ENCODE peak calls at places on chromosomes 12 and 14, in four cellular contexts. W is tibial nerve, T is transverse colon, O is sigmoid colon. F is an unnamed sample.

GRCh38 chr14:20031058-20031457 is 4.8 kb downstream of the OR4K13 start:
- DNase-seq in O (no peak), W (no peak), T (no peak), F (no peak)

GRCh38 chr12:95848575-95849388 is 10.0 kb upstream of the SNRPF start:
- DNase-seq in O (no peak), T (peak; percentile 14), W (no peak), F (no peak)

GRCh38 chr12:74454109-74454508 is 83.5 kb upstream of the ATXN7L3B start:
- DNase-seq in O (no peak), T (no peak), W (no peak), F (no peak)

GRCh38 chr12:66418908-66419307 is 116.6 kb downstream of the HELB start:
- DNase-seq in T (no peak), W (no peak), O (no peak), F (no peak)

GRCh38 chr14:31926123-31926522 is 151.0 kb upstream of the ARHGAP5 start:
- DNase-seq in O (no peak), T (no peak), W (no peak), F (no peak)

GRCh38 chr14:32657081-32657480 is 281.6 kb upstream of the NPAS3 start:
- DNase-seq in W (no peak), T (peak; percentile 14), O (peak; percentile 62), F (no peak)

GRCh38 chr12:26034371-26035142 is 76.1 kb downstream of the RASSF8 start:
- DNase-seq in T (no peak), W (no peak), O (no peak), F (no peak)

GRCh38 chr12:54037360-54038259 is 4.8 kb downstream of the HOXC5 start:
- DNase-seq in T (no peak), O (no peak), W (no peak), F (no peak)

GRCh38 chr14:58738876-58739275 is 101.1 kb downstream of the DACT1 start:
- DNase-seq in O (no peak), W (no peak), T (no peak), F (no peak)

GRCh38 chr14:24473211-24473610 is 30.6 kb upstream of the SDR39U1 start:
- DNase-seq in W (no peak), O (no peak), T (no peak), F (no peak)

GRCh38 chr14:93234798-93235197 is 27.7 kb downstream of the UBR7 start:
- DNase-seq in W (no peak), T (no peak), O (no peak), F (no peak)

GRCh38 chr14:39576258-39576657 is 144.0 kb upstream of the FBXO33 start:
- DNase-seq in T (no peak), O (no peak), W (no peak), F (no peak)

GRCh38 chr12:49556391-49557186 is 11.4 kb downstream of the MCRS1 start:
- DNase-seq in T (no peak), O (no peak), W (no peak), F (no peak)

GRCh38 chr14:22520235-22520634 is 68.8 kb downstream of the DAD1 start:
- DNase-seq in O (no peak), T (no peak), W (no peak), F (no peak)

GRCh38 chr12:31620311-31620710 is 29.4 kb upstream of the DENND5B start:
- DNase-seq in W (no peak), T (no peak), O (no peak), F (no peak)

GRCh38 chr12:49974231-49974675 is 1.5 kb downstream of the AQP6 start:
- DNase-seq in T (peak; percentile 65), W (peak; percentile 41), O (peak; percentile 93), F (no peak)

GRCh38 chr14:64760146-64760755 is 56.0 kb downstream of the PLEKHG3 start:
- DNase-seq in T (peak; percentile 77), O (no peak), W (no peak), F (no peak)

GRCh38 chr12:100951756-100952155 is 157.2 kb downstream of the ANO4 start:
- DNase-seq in W (no peak), O (no peak), T (no peak), F (no peak)

GRCh38 chr14:99706121-99706900 is 22.2 kb downstream of the CYP46A1 start:
- DNase-seq in O (no peak), W (no peak), T (no peak), F (peak; percentile 37)

GRCh38 chr14:79179985-79180384 is 1009.8 kb downstream of the NRXN3 start:
- DNase-seq in T (no peak), O (no peak), W (no peak), F (no peak)

GRCh38 chr12:90128526-90128925 is 419.9 kb upstream of the ATP2B1 start:
- DNase-seq in O (no peak), T (no peak), W (no peak), F (no peak)

GRCh38 chr14:90405755-90406154 is 8.9 kb downstream of the CALM1 start:
- DNase-seq in W (no peak), T (no peak), O (no peak), F (no peak)

GRCh38 chr12:119679081-119679480 is 11.1 kb downstream of the PRKAB1 start:
- DNase-seq in O (no peak), W (no peak), T (no peak), F (no peak)

GRCh38 chr14:66680216-66680615 is 172.3 kb downstream of the GPHN start:
- DNase-seq in W (no peak), T (no peak), O (no peak), F (no peak)

GRCh38 chr12:116864371-116865160 is 16.7 kb downstream of the HRK start:
- DNase-seq in O (no peak), W (no peak), T (no peak), F (no peak)

GRCh38 chr14:61462566-61463195 is 141.3 kb downstream of the PRKCH start:
- DNase-seq in O (no peak), T (no peak), W (no peak), F (peak; percentile 26)

GRCh38 chr14:101758913-101759593 is 2.5 kb upstream of the PPP2R5C start:
- DNase-seq in W (no peak), T (no peak), O (no peak), F (peak; percentile 77)

GRCh38 chr14:101761881-101762529 is 496 bp downstream of the PPP2R5C start:
- DNase-seq in T (peak; percentile 59), W (no peak), O (peak; percentile 81), F (peak; percentile 91)

GRCh38 chr14:101762530-101763101 is 1.1 kb downstream of the PPP2R5C start:
- DNase-seq in T (no peak), W (no peak), O (no peak), F (no peak)

GRCh38 chr14:101760138-101761011 is 1.1 kb upstream of the PPP2R5C start:
- DNase-seq in O (peak; percentile 99), W (peak; percentile 93), T (peak; percentile 99), F (peak; percentile 100)

GRCh38 chr14:101761032-101761880 is at the start of gene PPP2R5C:
- DNase-seq in W (peak; percentile 87), O (peak; percentile 97), T (peak; percentile 94), F (peak; percentile 95)
- TF ChIP-seq EP300 in W (peak; percentile 93), O (no peak), T (no peak), F (no peak)

GRCh38 chr12:38691164-38691563 is 214.2 kb downstream of the CPNE8 start:
- DNase-seq in O (no peak), T (no peak), W (no peak), F (no peak)
- H3K4me3 ChIP-seq in O (no peak overlapping the region), T (no peak overlapping the region), W (no peak overlapping the region), F (no peak overlapping the region)

GRCh38 chr12:112192475-112192874 is 67.1 kb downstream of the TRAFD1 start:
- DNase-seq in O (no peak), W (no peak), T (no peak), F (no peak)

GRCh38 chr12:112196476-112196875 is 71.1 kb downstream of the TRAFD1 start:
- DNase-seq in O (no peak), W (no peak), T (no peak), F (no peak)

GRCh38 chr12:112191840-112192321 is 66.5 kb downstream of the TRAFD1 start:
- DNase-seq in T (no peak), O (no peak), W (no peak), F (no peak)

GRCh38 chr12:112198120-112198733 is 72.9 kb downstream of the TRAFD1 start:
- DNase-seq in O (no peak), T (peak; percentile 28), W (no peak), F (no peak)

GRCh38 chr12:112194601-112195247 is 69.4 kb downstream of the TRAFD1 start:
- DNase-seq in W (no peak), O (no peak), T (no peak), F (no peak)
- TF ChIP-seq EP300 in W (no peak), O (no peak), T (no peak), F (no peak)

DNA sequence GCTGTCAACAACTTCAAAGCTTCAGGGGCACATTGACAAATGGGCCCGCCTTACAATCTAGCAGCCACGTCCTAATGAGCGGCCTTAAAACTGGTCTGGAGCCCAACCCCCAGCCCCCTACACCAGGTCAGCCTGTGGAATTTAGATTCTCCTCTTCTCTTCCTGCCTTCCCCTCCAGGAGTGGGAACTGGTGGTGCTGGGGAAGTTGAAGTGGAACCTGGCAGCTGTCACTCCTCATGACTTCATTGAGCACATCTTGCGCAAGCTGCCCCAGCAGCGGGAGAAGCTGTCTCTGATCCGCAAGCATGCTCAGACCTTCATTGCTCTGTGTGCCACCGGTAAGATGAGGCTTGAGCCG is 5.0 kb downstream of the CCND2 start:
- DNase-seq in O (peak; percentile 79), T (peak; percentile 78), W (peak; percentile 38), F (peak; percentile 92)
- H3K4me3 ChIP-seq in O (no peak overlapping the region), T (peak overlapping the region; percentile 3), W (no peak overlapping the region), F (no peak overlapping the region)